ENCODE peak calls at places on chromosomes 5 and 9, in nine cellular contexts. I is ovary, U is sigmoid colon, Q is stomach, D is GM12878, J is SK-N-SH, V is suprapubic skin, O is HepG2, H is A549. Y is an unnamed sample.

GRCh38 chr9:95004452-95005275 is 278.2 kb downstream of the AOPEP start:
- DNase-seq in I (peak), U (peak), Q (peak), D (no peak), J (peak), V (no peak), O (peak), H (no peak), Y (peak)

GRCh38 chr5:43017438-43017820 is 22.7 kb downstream of the ANXA2R start:
- DNase-seq in I (no peak), U (no peak), Q (no peak), D (no peak), J (no peak), V (no peak), O (peak), H (no peak), Y (no peak)

GRCh38 chr5:143933434-143933833 is 121.5 kb downstream of the HMHB1 start:
- DNase-seq in I (no peak), U (no peak), Q (no peak), D (no peak), J (no peak), V (no peak), O (no peak), H (no peak), Y (no peak)

GRCh38 chr5:130520211-130520610 is 615.9 kb downstream of the CHSY3 start:
- DNase-seq in I (no peak), U (no peak), Q (no peak), D (no peak), J (no peak), V (no peak), O (no peak), H (no peak), Y (no peak)

GRCh38 chr5:126446498-126447224 is 23.5 kb downstream of the GRAMD2B start:
- DNase-seq in I (no peak), U (peak), Q (no peak), D (no peak), J (no peak), V (no peak), O (no peak), H (no peak), Y (no peak)

GRCh38 chr5:142922223-142922952 is 152.2 kb downstream of the ARHGAP26 start:
- DNase-seq in I (no peak), U (no peak), Q (no peak), D (peak), J (peak), V (no peak), O (peak), H (peak), Y (no peak)

GRCh38 chr9:112012026-112012902 is 115.7 kb downstream of the UGCG start:
- DNase-seq in I (peak), U (peak), Q (peak), D (peak), J (no peak), V (no peak), O (peak), H (peak), Y (peak)

GRCh38 chr9:124553738-124554137 is 46.5 kb upstream of the NR5A1 start:
- DNase-seq in I (no peak), U (no peak), Q (no peak), D (no peak), J (no peak), V (no peak), O (no peak), H (no peak), Y (no peak)

GRCh38 chr5:140346348-140347221 is at the start of gene HBEGF:
- DNase-seq in I (peak), U (peak), Q (peak), D (no peak), J (peak), V (peak), O (peak), H (peak), Y (peak)

GRCh38 chr5:154174091-154174490 is 16.4 kb upstream of the GALNT10 start:
- DNase-seq in I (no peak), U (no peak), Q (no peak), D (no peak), J (no peak), V (no peak), O (no peak), H (no peak), Y (no peak)

GRCh38 chr5:40871177-40871576 is 30.0 kb downstream of the CARD6 start:
- DNase-seq in I (no peak), U (no peak), Q (no peak), D (no peak), J (no peak), V (no peak), O (no peak), H (no peak), Y (no peak)

GRCh38 chr5:144484124-144484897 is 313.6 kb downstream of the KCTD16 start:
- DNase-seq in I (no peak), U (no peak), Q (no peak), D (no peak), J (no peak), V (no peak), O (no peak), H (no peak), Y (no peak)

GRCh38 chr9:133842174-133842573 is 104.0 kb upstream of the SARDH start:
- DNase-seq in I (no peak), U (no peak), Q (peak), D (no peak), J (no peak), V (no peak), O (no peak), H (no peak), Y (no peak)

GRCh38 chr9:23962101-23962500 is 136.1 kb upstream of the ELAVL2 start:
- DNase-seq in I (no peak), U (no peak), Q (no peak), D (no peak), J (no peak), V (no peak), O (no peak), H (no peak), Y (no peak)

GRCh38 chr5:1644810-1645571 is 121.2 kb upstream of the LPCAT1 start:
- DNase-seq in I (peak), U (peak), Q (peak), D (peak), J (peak), V (no peak), O (peak), H (peak), Y (peak)

GRCh38 chr5:57445006-57445714 is 37.5 kb downstream of the ACTBL2 start:
- DNase-seq in I (no peak), U (no peak), Q (no peak), D (no peak), J (no peak), V (no peak), O (no peak), H (no peak), Y (no peak)

GRCh38 chr5:172778223-172778814 is 7.3 kb upstream of the DUSP1 start:
- DNase-seq in I (no peak), U (peak), Q (peak), D (no peak), J (no peak), V (no peak), O (peak), H (no peak), Y (peak)

GRCh38 chr5:75197746-75198145 is 38.9 kb downstream of the ANKRD31 start:
- DNase-seq in I (no peak), U (no peak), Q (no peak), D (no peak), J (no peak), V (no peak), O (no peak), H (no peak), Y (no peak)

GRCh38 chr9:134406366-134407122 is 80.3 kb downstream of the RXRA start:
- DNase-seq in I (no peak), U (no peak), Q (no peak), D (no peak), J (peak), V (no peak), O (no peak), H (peak), Y (no peak)

GRCh38 chr5:146962801-146963355 is 84.3 kb upstream of the PPP2R2B start:
- DNase-seq in I (no peak), U (no peak), Q (no peak), D (no peak), J (no peak), V (no peak), O (no peak), H (no peak), Y (no peak)

GRCh38 chr5:132979367-132979935 is 16.0 kb upstream of the AFF4 start:
- DNase-seq in I (no peak), U (no peak), Q (no peak), D (no peak), J (no peak), V (no peak), O (peak), H (no peak), Y (no peak)

GRCh38 chr9:93028448-93029006 is 30.0 kb upstream of the SUSD3 start:
- DNase-seq in I (no peak), U (no peak), Q (no peak), D (peak), J (no peak), V (no peak), O (no peak), H (no peak), Y (peak)

GRCh38 chr5:167050568-167051214 is 1240.8 kb upstream of the WWC1 start:
- DNase-seq in I (no peak), U (no peak), Q (no peak), D (no peak), J (no peak), V (no peak), O (no peak), H (no peak), Y (no peak)

GRCh38 chr9:7520396-7520795 is 279.2 kb downstream of the DMAC1 start:
- DNase-seq in I (no peak), U (no peak), Q (no peak), D (no peak), J (no peak), V (no peak), O (no peak), H (no peak), Y (no peak)

GRCh38 chr9:72207278-72207677 is 58.0 kb downstream of the GDA start:
- DNase-seq in I (no peak), U (no peak), Q (no peak), D (no peak), J (no peak), V (no peak), O (peak), H (no peak), Y (no peak)

GRCh38 chr5:88870280-88870679 is 12.7 kb downstream of the MEF2C start:
- DNase-seq in I (no peak), U (no peak), Q (no peak), D (no peak), J (no peak), V (no peak), O (no peak), H (no peak), Y (no peak)

GRCh38 chr9:96344458-96345180 is 38.9 kb downstream of the SLC35D2 start:
- DNase-seq in I (peak), U (peak), Q (no peak), D (no peak), J (peak), V (no peak), O (peak), H (peak), Y (no peak)

GRCh38 chr5:180599981-180600553 is 8.8 kb upstream of the SCGB3A1 start:
- DNase-seq in I (peak), U (no peak), Q (peak), D (no peak), J (peak), V (peak), O (no peak), H (no peak), Y (no peak)

GRCh38 chr5:151451626-151452520 is 4.5 kb downstream of the SLC36A1 start:
- DNase-seq in I (no peak), U (no peak), Q (no peak), D (peak), J (no peak), V (no peak), O (peak), H (peak), Y (no peak)

GRCh38 chr5:95272530-95272929 is 12.4 kb downstream of the MCTP1 start:
- DNase-seq in I (no peak), U (no peak), Q (no peak), D (no peak), J (no peak), V (no peak), O (no peak), H (no peak), Y (no peak)

GRCh38 chr9:133116346-133117231 is 4.5 kb downstream of the RALGDS start:
- DNase-seq in I (peak), U (no peak), Q (no peak), D (no peak), J (no peak), V (no peak), O (no peak), H (no peak), Y (peak)

GRCh38 chr5:1295650-1296037 is 776 bp upstream of the TERT start:
- DNase-seq in I (no peak), U (peak), Q (no peak), D (no peak), J (no peak), V (peak), O (no peak), H (no peak), Y (peak)

GRCh38 chr9:17986595-17986994 is 407.7 kb downstream of the SH3GL2 start:
- DNase-seq in I (no peak), U (no peak), Q (no peak), D (no peak), J (no peak), V (no peak), O (no peak), H (no peak), Y (no peak)

GRCh38 chr5:40619406-40619805 is 60.3 kb upstream of the PTGER4 start:
- DNase-seq in I (no peak), U (no peak), Q (no peak), D (no peak), J (no peak), V (no peak), O (no peak), H (no peak), Y (no peak)

GRCh38 chr9:113511856-113512761 is 48.6 kb downstream of the RGS3 start:
- DNase-seq in I (no peak), U (no peak), Q (no peak), D (peak), J (no peak), V (no peak), O (no peak), H (no peak), Y (no peak)

GRCh38 chr5:94544031-94544650 is 74.3 kb downstream of the KIAA0825 start:
- DNase-seq in I (no peak), U (no peak), Q (no peak), D (peak), J (no peak), V (no peak), O (no peak), H (no peak), Y (no peak)

DNA sequence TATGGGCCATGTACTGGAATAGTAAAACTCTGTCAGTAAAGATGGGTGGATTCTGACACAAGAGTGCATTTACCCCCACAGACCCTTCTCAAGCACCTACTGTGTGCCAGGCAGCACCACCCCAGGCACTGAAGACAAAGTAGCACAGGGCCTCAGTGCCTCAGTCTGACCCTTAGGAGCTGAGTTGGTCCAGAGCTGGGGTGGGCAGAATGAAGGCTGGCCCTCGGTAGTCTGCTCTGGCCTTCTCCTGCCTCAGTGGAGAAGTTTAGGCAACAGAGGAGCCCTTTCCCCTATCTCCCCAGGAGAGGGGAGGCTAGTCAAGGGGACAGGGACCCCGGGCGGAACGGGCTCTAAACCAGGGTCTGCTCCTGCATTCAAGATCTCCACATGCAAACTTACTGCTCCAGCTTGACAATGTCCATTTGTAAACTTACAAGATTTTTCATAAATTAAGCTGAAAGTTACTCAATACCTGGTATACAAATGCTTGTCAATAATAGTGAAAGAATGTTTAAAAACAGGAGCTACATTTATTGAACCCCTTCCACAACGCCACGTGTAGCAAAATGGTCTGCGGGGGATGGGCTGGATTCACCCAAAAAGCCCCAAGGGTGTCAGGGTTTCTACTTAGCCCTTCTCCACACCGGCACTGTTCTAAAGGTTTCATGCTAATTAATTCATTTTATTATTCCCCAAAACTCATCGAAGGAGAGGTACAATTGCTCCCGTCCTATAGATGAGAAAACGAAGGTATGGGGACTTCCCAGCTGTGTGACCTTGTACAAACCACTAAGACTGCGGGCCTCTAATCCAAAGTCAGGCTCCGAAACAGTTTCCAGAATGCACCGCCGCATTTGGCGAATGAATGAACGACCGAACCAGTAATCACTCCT is 1.5 kb downstream of the VDAC1 start:
- DNase-seq in I (no peak), U (no peak), Q (no peak), D (no peak), J (peak), V (no peak), O (no peak), H (no peak), Y (no peak)
- TF ChIP-seq EP300 in I (no peak), U (no peak), Q (no peak), D (no peak), J (no peak), V (no peak), O (no peak), H (no peak), Y (no peak)

GRCh38 chr5:38725419-38725865 is 120.4 kb upstream of the OSMR start:
- DNase-seq in I (no peak), U (no peak), Q (no peak), D (no peak), J (no peak), V (no peak), O (no peak), H (no peak), Y (no peak)
- TF ChIP-seq EP300 in I (no peak), U (no peak), Q (no peak), D (no peak), J (no peak), V (no peak), O (no peak), H (no peak), Y (no peak)

GRCh38 chr5:5270958-5271605 is 131.0 kb downstream of the ADAMTS16 start:
- DNase-seq in I (peak), U (peak), Q (peak), D (no peak), J (peak), V (no peak), O (peak), H (peak), Y (peak)
- TF ChIP-seq EP300 in I (no peak), U (no peak), Q (no peak), D (no peak), J (peak), V (no peak), O (no peak), H (no peak), Y (no peak)

GRCh38 chr5:98663521-98663920 is 109.9 kb upstream of the RGMB start:
- DNase-seq in I (no peak), U (no peak), Q (no peak), D (no peak), J (no peak), V (no peak), O (no peak), H (no peak), Y (no peak)

GRCh38 chr5:98651715-98652114 is 121.7 kb upstream of the RGMB start:
- DNase-seq in I (no peak), U (no peak), Q (no peak), D (no peak), J (no peak), V (no peak), O (no peak), H (no peak), Y (no peak)

GRCh38 chr5:98656106-98656795 is 117.2 kb upstream of the RGMB start:
- DNase-seq in I (no peak), U (no peak), Q (peak), D (no peak), J (no peak), V (no peak), O (no peak), H (no peak), Y (no peak)

DNA sequence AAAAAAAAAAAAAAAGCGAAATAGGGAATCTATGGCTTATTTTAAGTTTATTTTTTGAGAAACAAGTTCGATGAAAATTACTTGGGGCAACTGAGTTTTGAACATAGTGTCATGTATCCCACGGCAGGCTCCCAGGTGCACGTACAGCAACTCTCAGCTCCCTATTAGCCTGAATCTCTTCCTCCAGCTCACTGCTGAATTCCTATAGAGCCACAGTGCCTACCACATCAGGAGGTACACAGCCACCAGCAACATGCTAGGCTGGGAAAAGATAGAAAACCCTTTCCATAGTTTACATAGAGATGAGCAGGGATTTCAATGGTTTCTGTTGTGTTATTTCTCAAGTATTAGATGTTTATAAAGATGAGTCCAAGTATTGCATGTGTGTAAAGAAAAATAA is 115.9 kb upstream of the RGMB start:
- DNase-seq in I (no peak), U (no peak), Q (no peak), D (no peak), J (no peak), V (no peak), O (no peak), H (no peak), Y (no peak)
- TF ChIP-seq EP300 in I (no peak), U (no peak), Q (no peak), D (no peak), J (no peak), V (no peak), O (no peak), H (no peak), Y (no peak)

GRCh38 chr9:105083246-105083645 is 155.3 kb upstream of the ABCA1 start:
- DNase-seq in I (no peak), U (no peak), Q (no peak), D (no peak), J (no peak), V (no peak), O (peak), H (no peak), Y (no peak)
- TF ChIP-seq EP300 in I (no peak), U (no peak), Q (no peak), D (no peak), J (no peak), V (no peak), O (no peak), H (no peak), Y (no peak)

GRCh38 chr5:155631116-155631515 is 617.6 kb downstream of the KIF4B start:
- DNase-seq in I (no peak), U (no peak), Q (no peak), D (no peak), J (no peak), V (no peak), O (no peak), H (no peak), Y (no peak)
- TF ChIP-seq EP300 in I (no peak), U (no peak), Q (no peak), D (no peak), J (no peak), V (no peak), O (no peak), H (no peak), Y (no peak)

GRCh38 chr9:1939926-1940368 is 75.2 kb upstream of the SMARCA2 start:
- DNase-seq in I (no peak), U (no peak), Q (peak), D (peak), J (peak), V (no peak), O (peak), H (peak), Y (no peak)
- TF ChIP-seq EP300 in I (no peak), U (no peak), Q (no peak), D (peak), J (no peak), V (no peak), O (no peak), H (no peak), Y (no peak)

DNA sequence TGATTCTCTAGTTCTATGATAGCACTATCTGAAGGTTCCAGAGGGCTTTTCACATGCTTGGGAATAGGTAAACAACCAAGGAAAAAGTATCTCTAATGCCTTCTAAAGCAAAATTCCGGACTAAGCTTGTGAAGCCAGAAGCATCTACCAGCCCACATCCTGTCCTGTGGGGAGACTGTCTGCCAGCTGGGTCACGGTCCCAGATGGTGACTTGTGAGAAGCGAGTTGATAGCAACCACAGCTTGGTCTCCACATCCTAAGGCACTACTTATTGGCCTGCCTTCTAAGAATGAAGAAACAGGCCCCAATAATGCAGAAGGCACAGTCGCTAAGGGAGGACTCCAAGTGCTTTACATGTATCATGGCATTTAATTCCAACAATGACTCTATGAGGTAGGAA is 184.1 kb upstream of the ADRA1B start:
- DNase-seq in I (no peak), U (no peak), Q (no peak), D (no peak), J (no peak), V (no peak), O (no peak), H (no peak), Y (no peak)
- TF ChIP-seq EP300 in I (no peak), U (no peak), Q (no peak), D (no peak), J (no peak), V (no peak), O (no peak), H (no peak), Y (no peak)